ENCODE peak calls at places on chromosomes 16 and 17, in five cellular contexts. P is cardiac muscle cell, K is cardiac fibroblast, W is neural crest cell, R is AG09309. M is an unnamed sample.

GRCh38 chr16:56732832-56733231 is 2.9 kb downstream of the NUP93 start:
- DNase-seq in R (no peak), K (no peak), P (no peak), W (no peak), M (no peak)

GRCh38 chr17:62847426-62847825 is 39.3 kb upstream of the MARCHF10 start:
- DNase-seq in P (no peak), R (no peak), W (no peak), K (no peak), M (no peak)

GRCh38 chr16:9526791-9527190 is 435.3 kb downstream of the HAPSTR1 start:
- DNase-seq in W (no peak), K (no peak), P (no peak), R (no peak), M (no peak)

GRCh38 chr17:48873212-48873611 is 19.4 kb upstream of the ATP5MC1 start:
- DNase-seq in K (no peak), R (no peak), P (no peak), W (no peak), M (no peak)

GRCh38 chr17:1996243-1997145 is 28.6 kb downstream of the RTN4RL1 start:
- DNase-seq in K (no peak), W (no peak), P (no peak), R (no peak), M (no peak)

GRCh38 chr16:66701516-66701915 is 5.0 kb upstream of the CMTM4 start:
- DNase-seq in K (no peak), R (no peak), W (no peak), P (no peak), M (no peak)

GRCh38 chr16:29825145-29826044 is 5.1 kb downstream of the MVP start:
- DNase-seq in R (no peak), K (peak; percentile 88), P (no peak), W (no peak), M (no peak)

GRCh38 chr17:83186226-83186625 is 106.8 kb downstream of the METRNL start:
- DNase-seq in W (no peak), K (no peak), P (no peak), R (no peak), M (no peak)

GRCh38 chr16:84040823-84041391 is 1.7 kb downstream of the SLC38A8 start:
- DNase-seq in W (no peak), R (peak; percentile 63), P (no peak), K (peak; percentile 49), M (no peak)

GRCh38 chr16:12573300-12573699 is 230.4 kb downstream of the CPPED1 start:
- DNase-seq in P (no peak), R (no peak), K (no peak), W (no peak), M (no peak)

GRCh38 chr16:84684592-84684965 is 15.2 kb upstream of the USP10 start:
- DNase-seq in W (no peak), P (no peak), K (no peak), R (no peak), M (no peak)

GRCh38 chr17:75864448-75864871 is 9.3 kb upstream of the WBP2 start:
- DNase-seq in R (no peak), P (no peak), K (peak; percentile 88), W (no peak), M (no peak)

GRCh38 chr16:84514874-84515835 is 10.7 kb upstream of the MEAK7 start:
- DNase-seq in R (no peak), K (no peak), W (no peak), P (peak; percentile 63), M (no peak)

GRCh38 chr16:19356024-19356952 is 61.4 kb upstream of the TMC5 start:
- DNase-seq in R (no peak), W (no peak), P (no peak), K (no peak), M (no peak)

GRCh38 chr17:41801374-41802062 is 10.2 kb downstream of the P3H4 start:
- DNase-seq in K (peak; percentile 79), R (no peak), P (peak; percentile 88), W (peak; percentile 86), M (peak; percentile 88)

GRCh38 chr16:30184430-30185140 is 1.2 kb downstream of the CORO1A start:
- DNase-seq in K (no peak), W (no peak), R (no peak), P (no peak), M (no peak)

GRCh38 chr17:82173351-82174041 is 39.1 kb downstream of the CCDC57 start:
- DNase-seq in R (no peak), W (no peak), K (no peak), P (peak; percentile 23), M (no peak)

GRCh38 chr17:74379495-74380085 is 12.3 kb downstream of the GPR142 start:
- DNase-seq in R (peak; percentile 18), W (peak; percentile 100), P (peak; percentile 92), K (peak; percentile 71), M (peak; percentile 99)

GRCh38 chr16:89478576-89479221 is 11.7 kb downstream of the ANKRD11 start:
- DNase-seq in P (no peak), W (no peak), R (no peak), K (peak; percentile 67), M (no peak)

GRCh38 chr17:40415390-40415789 is 2.3 kb downstream of the TOP2A start:
- DNase-seq in P (peak; percentile 36), R (peak; percentile 13), W (no peak), K (peak; percentile 73), M (no peak)

GRCh38 chr17:51119415-51120356 is 982 bp downstream of the SPAG9 start:
- DNase-seq in W (peak; percentile 29), K (peak; percentile 49), R (no peak), P (peak; percentile 57), M (peak; percentile 45)

GRCh38 chr16:46817961-46818360 is 13.0 kb downstream of the C16orf87 start:
- DNase-seq in P (no peak), W (no peak), R (no peak), K (peak; percentile 32), M (no peak)

GRCh38 chr17:79808763-79809529 is 12.1 kb upstream of the CBX8 start:
- DNase-seq in W (no peak), R (no peak), P (no peak), K (peak; percentile 46), M (no peak)
- TF ChIP-seq CTCF in W (no peak), R (no peak), P (no peak), K (peak; percentile 27), M (no peak)

GRCh38 chr16:20799599-20799998 is 6.7 kb downstream of the ERI2 start:
- DNase-seq in R (no peak), P (peak; percentile 56), K (peak; percentile 44), W (no peak), M (no peak)
- TF ChIP-seq CTCF in R (peak; percentile 25), P (peak; percentile 55), K (peak; percentile 44), W (peak; percentile 66), M (no peak)

GRCh38 chr17:28335959-28336871 is 654 bp downstream of the TNFAIP1 start:
- DNase-seq in W (peak; percentile 18), P (peak; percentile 83), R (peak; percentile 74), K (peak; percentile 87), M (peak; percentile 70)
- TF ChIP-seq CTCF in W (no peak), P (no peak), R (no peak), K (no peak), M (no peak)

GRCh38 chr16:71931599-71931998 is 36.3 kb downstream of the IST1 start:
- DNase-seq in P (no peak), W (no peak), K (no peak), R (no peak), M (no peak)

GRCh38 chr16:71933017-71933416 is 37.7 kb downstream of the IST1 start:
- DNase-seq in P (no peak), K (no peak), R (no peak), W (no peak), M (no peak)

GRCh38 chr16:71930993-71931392 is 35.7 kb downstream of the IST1 start:
- DNase-seq in R (no peak), P (no peak), W (no peak), K (no peak), M (no peak)

GRCh38 chr16:71937868-71938510 is 42.7 kb downstream of the IST1 start:
- DNase-seq in K (no peak), R (no peak), W (no peak), P (no peak), M (no peak)

GRCh38 chr16:71933913-71934696 is 38.8 kb downstream of the IST1 start:
- DNase-seq in W (no peak), R (no peak), K (peak; percentile 38), P (no peak), M (no peak)
- TF ChIP-seq CTCF in W (no peak), R (no peak), K (no peak), P (no peak), M (no peak)

GRCh38 chr17:77506371-77506991 is 365.7 kb downstream of the SEC14L1 start:
- DNase-seq in K (no peak), P (no peak), R (no peak), W (no peak), M (no peak)
- TF ChIP-seq CTCF in K (no peak), P (no peak), R (no peak), W (no peak), M (no peak)